ENCODE peak calls at places on chromosomes 13 and 19, in four cellular contexts. P, Q, F and X are unnamed samples.

GRCh38 chr13:92136449-92137180 is 738.2 kb downstream of the GPC5 start:
- DNase-seq in F (no peak), P (no peak), Q (no peak), X (no peak)

GRCh38 chr19:36169084-36169760 is 17.0 kb upstream of the COX7A1 start:
- DNase-seq in Q (no peak), P (no peak), F (no peak), X (no peak)

GRCh38 chr19:58555920-58556632 is 1.2 kb upstream of the CHMP2A start:
- DNase-seq in F (no peak), P (no peak), Q (no peak), X (no peak)

GRCh38 chr13:22357132-22357531 is 686.3 kb downstream of the FGF9 start:
- DNase-seq in Q (no peak), P (no peak), F (no peak), X (no peak)

GRCh38 chr19:40737102-40737644 is 13.1 kb downstream of the ACTMAP start:
- DNase-seq in P (no peak), F (no peak), Q (no peak), X (no peak)

GRCh38 chr19:821976-822773 is 420 bp upstream of the PLPPR3 start:
- DNase-seq in P (no peak), Q (no peak), F (no peak), X (no peak)

GRCh38 chr13:98478134-98479129 is 98.5 kb downstream of the STK24 start:
- DNase-seq in F (peak), P (no peak), Q (no peak), X (no peak)

GRCh38 chr13:29170451-29171082 is 350.4 kb downstream of the MTUS2 start:
- DNase-seq in F (no peak), Q (no peak), P (no peak), X (no peak)

GRCh38 chr13:24625870-24626419 is 54.3 kb upstream of the ATP12A start:
- DNase-seq in Q (no peak), P (no peak), F (no peak), X (no peak)

GRCh38 chr19:56637976-56638555 is 4.9 kb upstream of the SMIM17 start:
- DNase-seq in P (peak), F (no peak), Q (peak), X (peak)

GRCh38 chr19:42352216-42352892 is 26.9 kb downstream of the MEGF8 start:
- DNase-seq in Q (no peak), P (no peak), F (no peak), X (no peak)

DNA sequence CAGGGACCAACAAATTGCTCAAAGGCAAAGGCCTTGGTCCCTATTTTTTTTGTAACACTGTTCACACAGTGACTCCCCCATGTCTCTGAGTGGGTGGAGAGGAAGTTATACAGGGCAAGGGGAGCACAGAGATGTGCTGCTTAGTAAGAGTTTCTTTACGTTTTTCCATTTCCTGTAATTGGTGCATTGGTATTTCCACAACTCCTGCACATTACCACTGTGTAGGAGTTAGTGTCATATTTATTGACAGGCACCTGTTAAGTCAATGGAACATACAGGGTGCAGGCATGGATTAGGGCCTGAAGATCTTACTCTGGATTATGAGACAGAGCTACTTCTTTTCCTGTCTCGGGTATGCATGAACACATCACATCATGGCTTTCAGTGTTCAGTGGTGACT is 45.2 kb downstream of the SOX21 start:
- DNase-seq in P (no peak), F (no peak), Q (no peak), X (no peak)
- TF ChIP-seq SUZ12 in P (no peak), F (no peak), Q (no peak), X (no peak)

GRCh38 chr13:97256343-97256783 is 34.2 kb downstream of the MBNL2 start:
- DNase-seq in Q (peak), P (no peak), F (no peak), X (no peak)
- TF ChIP-seq SP1 in Q (no peak), P (no peak), F (no peak), X (no peak)

GRCh38 chr19:33177417-33177976 is 16.6 kb upstream of the LRP3 start:
- DNase-seq in Q (peak), P (no peak), F (no peak), X (peak)
- TF ChIP-seq SUZ12 in Q (no peak), P (no peak), F (no peak), X (no peak)

GRCh38 chr19:31979949-31980670 is 365.3 kb upstream of the ZNF507 start:
- DNase-seq in Q (no peak), F (no peak), P (no peak), X (no peak)
- TF ChIP-seq SP1 in Q (no peak), F (no peak), P (no peak), X (no peak)